ENCODE peak calls at places on chromosome 20, in ten cellular contexts. V is COR-L47; Q is stimulated activated CD8-positive, alpha-beta memory T cell treated with anti-CD3 and anti-CD28 coated beads, Interleukin-2, amount 100 ng/mL, for 1 hour; N is AG20443; I is AG08395; L is activated T-cell treated with anti-CD3 and anti-CD28 coated beads, Interleukin-2, amount 50 U/mL, for 72 hours; H is endothelial cell; A is stimulated activated CD4-positive, alpha-beta T cell treated with anti-CD3 and anti-CD28 coated beads, Interleukin-1b, Interleukin-23, amount 100 ng/mL, for 1 hour; O is cardiac muscle cell; C is HFF-Myc. Z is an unnamed sample.

GRCh38 chr20:4014031-4014474 is 1.3 kb downstream of the RNF24 start:
- DNase-seq in V (peak), Q (no peak), N (peak), I (peak), L (no peak), H (no peak), A (no peak), O (peak), C (peak), Z (no peak)

GRCh38 chr20:31671324-31671723 is 33.6 kb downstream of the COX4I2 start:
- DNase-seq in V (no peak), Q (no peak), N (no peak), I (no peak), L (no peak), H (no peak), A (no peak), O (no peak), C (no peak), Z (no peak)

GRCh38 chr20:35087355-35087754 is 5.3 kb downstream of the TRPC4AP start:
- DNase-seq in V (no peak), Q (no peak), N (no peak), I (no peak), L (no peak), H (no peak), A (no peak), O (no peak), C (no peak), Z (no peak)

GRCh38 chr20:1274485-1275313 is 8.6 kb downstream of the SNPH start:
- DNase-seq in V (peak), Q (no peak), N (no peak), I (no peak), L (no peak), H (no peak), A (no peak), O (no peak), C (no peak), Z (no peak)

GRCh38 chr20:48339147-48339985 is 488.4 kb downstream of the PREX1 start:
- DNase-seq in V (no peak), Q (no peak), N (peak), I (peak), L (no peak), H (no peak), A (no peak), O (peak), C (peak), Z (peak)

GRCh38 chr20:63441136-63441776 is 31.2 kb downstream of the KCNQ2 start:
- DNase-seq in V (no peak), Q (no peak), N (no peak), I (no peak), L (peak), H (no peak), A (no peak), O (no peak), C (no peak), Z (no peak)

GRCh38 chr20:51062065-51062464 is 39.2 kb upstream of the KCNG1 start:
- DNase-seq in V (no peak), Q (no peak), N (no peak), I (no peak), L (peak), H (no peak), A (no peak), O (peak), C (no peak), Z (no peak)

GRCh38 chr20:22819784-22820183 is 215.3 kb upstream of the SSTR4 start:
- DNase-seq in V (no peak), Q (no peak), N (no peak), I (no peak), L (no peak), H (no peak), A (no peak), O (no peak), C (no peak), Z (no peak)

GRCh38 chr20:5938456-5939029 is 11.8 kb downstream of the TRMT6 start:
- DNase-seq in V (no peak), Q (no peak), N (no peak), I (no peak), L (no peak), H (no peak), A (no peak), O (no peak), C (no peak), Z (no peak)

GRCh38 chr20:45489083-45489531 is 19.6 kb downstream of the WFDC2 start:
- DNase-seq in V (no peak), Q (no peak), N (no peak), I (no peak), L (no peak), H (no peak), A (no peak), O (no peak), C (peak), Z (no peak)

GRCh38 chr20:2698912-2699311 is 6.3 kb downstream of the EBF4 start:
- DNase-seq in V (no peak), Q (no peak), N (no peak), I (no peak), L (no peak), H (no peak), A (no peak), O (no peak), C (no peak), Z (no peak)

GRCh38 chr20:916125-916799 is at the start of gene ANGPT4:
- DNase-seq in V (no peak), Q (no peak), N (peak), I (no peak), L (no peak), H (no peak), A (no peak), O (no peak), C (no peak), Z (no peak)

GRCh38 chr20:33563788-33564187 is 73.9 kb downstream of the CBFA2T2 start:
- DNase-seq in V (no peak), Q (no peak), N (no peak), I (no peak), L (no peak), H (no peak), A (no peak), O (no peak), C (no peak), Z (no peak)

GRCh38 chr20:18973499-18974173 is 160.1 kb downstream of the SCP2D1 start:
- DNase-seq in V (no peak), Q (no peak), N (no peak), I (no peak), L (no peak), H (no peak), A (no peak), O (no peak), C (no peak), Z (peak)

GRCh38 chr20:63315240-63315981 is 22.4 kb downstream of the COL20A1 start:
- DNase-seq in V (no peak), Q (no peak), N (no peak), I (no peak), L (no peak), H (no peak), A (no peak), O (no peak), C (no peak), Z (no peak)

GRCh38 chr20:62054451-62054953 is 11.2 kb downstream of the TAF4 start:
- DNase-seq in V (no peak), Q (no peak), N (no peak), I (no peak), L (no peak), H (no peak), A (no peak), O (no peak), C (no peak), Z (no peak)

GRCh38 chr20:15236812-15237211 is 899.4 kb upstream of the FLRT3 start:
- DNase-seq in V (peak), Q (no peak), N (peak), I (peak), L (peak), H (peak), A (no peak), O (peak), C (peak), Z (peak)

GRCh38 chr20:59670786-59671492 is 66.6 kb downstream of the PHACTR3 start:
- DNase-seq in V (no peak), Q (no peak), N (no peak), I (no peak), L (no peak), H (no peak), A (no peak), O (no peak), C (no peak), Z (no peak)

GRCh38 chr20:59752101-59752586 is 147.8 kb downstream of the PHACTR3 start:
- DNase-seq in V (no peak), Q (no peak), N (peak), I (peak), L (no peak), H (no peak), A (no peak), O (no peak), C (no peak), Z (no peak)

GRCh38 chr20:9594284-9594875 is 80.0 kb downstream of the LAMP5 start:
- DNase-seq in V (no peak), Q (no peak), N (no peak), I (no peak), L (no peak), H (no peak), A (no peak), O (no peak), C (no peak), Z (no peak)

GRCh38 chr20:49276201-49276894 is 1.5 kb downstream of the ZNFX1 start:
- DNase-seq in V (peak), Q (no peak), N (peak), I (peak), L (peak), H (no peak), A (peak), O (peak), C (no peak), Z (peak)

GRCh38 chr20:59434950-59435349 is 134.5 kb downstream of the EDN3 start:
- DNase-seq in V (peak), Q (no peak), N (no peak), I (no peak), L (no peak), H (no peak), A (no peak), O (no peak), C (no peak), Z (no peak)

GRCh38 chr20:44069203-44069931 is 117.6 kb downstream of the JPH2 start:
- DNase-seq in V (no peak), Q (peak), N (no peak), I (no peak), L (peak), H (no peak), A (peak), O (peak), C (no peak), Z (no peak)

GRCh38 chr20:50546729-50547314 is 36.6 kb downstream of the PTPN1 start:
- DNase-seq in V (no peak), Q (no peak), N (peak), I (peak), L (peak), H (no peak), A (no peak), O (no peak), C (no peak), Z (no peak)

GRCh38 chr20:50711113-50711825 is 19.9 kb upstream of the RIPOR3 start:
- DNase-seq in V (no peak), Q (no peak), N (no peak), I (no peak), L (no peak), H (no peak), A (no peak), O (no peak), C (no peak), Z (no peak)

GRCh38 chr20:407953-408842 is at the start of gene RBCK1:
- DNase-seq in V (peak), Q (peak), N (peak), I (peak), L (peak), H (peak), A (peak), O (peak), C (no peak), Z (peak)

GRCh38 chr20:63290136-63290676 is 2.8 kb upstream of the COL20A1 start:
- DNase-seq in V (no peak), Q (no peak), N (no peak), I (no peak), L (no peak), H (no peak), A (no peak), O (no peak), C (no peak), Z (no peak)

GRCh38 chr20:47857142-47857993 is 72.1 kb upstream of the SULF2 start:
- DNase-seq in V (no peak), Q (no peak), N (peak), I (peak), L (no peak), H (no peak), A (no peak), O (peak), C (no peak), Z (no peak)

GRCh38 chr20:11331096-11331495 is 586.6 kb upstream of the BTBD3 start:
- DNase-seq in V (no peak), Q (no peak), N (peak), I (no peak), L (no peak), H (no peak), A (no peak), O (no peak), C (no peak), Z (no peak)

GRCh38 chr20:25486377-25486776 is 78.9 kb downstream of the GINS1 start:
- DNase-seq in V (no peak), Q (no peak), N (peak), I (peak), L (no peak), H (no peak), A (no peak), O (peak), C (peak), Z (no peak)

Z was measured in stromal cell of bone marrow.